ENCODE peak calls at places on chromosome 1, in eight cellular contexts. I, J, P, E, V, Z, L and C are unnamed samples.

GRCh38 chr1:10402729-10403274 is 3.9 kb downstream of the PGD start:
- DNase-seq in L (no peak), V (no peak), P (no peak), Z (no peak), I (no peak), J (no peak), E (no peak), C (no peak)

GRCh38 chr1:69172003-69173000 is 395.4 kb upstream of the LRRC7 start:
- DNase-seq in P (no peak), L (no peak), V (no peak), E (no peak), Z (no peak), J (no peak), I (no peak), C (no peak)

GRCh38 chr1:111561328-111561727 is 57.9 kb upstream of the ADORA3 start:
- DNase-seq in E (no peak), L (no peak), V (no peak), I (no peak), J (no peak), Z (no peak), P (no peak), C (no peak)

GRCh38 chr1:52756020-52756419 is 29.8 kb downstream of the ZYG11B start:
- DNase-seq in P (no peak), I (no peak), Z (no peak), L (no peak), E (no peak), J (no peak), V (no peak), C (no peak)

GRCh38 chr1:114694540-114695310 is 621 bp downstream of the AMPD1 start:
- DNase-seq in P (no peak), Z (no peak), J (no peak), L (no peak), E (no peak), I (no peak), V (no peak), C (no peak)

GRCh38 chr1:183444243-183444642 is 26.1 kb upstream of the NMNAT2 start:
- DNase-seq in P (no peak), J (no peak), E (peak), I (no peak), Z (no peak), L (no peak), V (peak), C (no peak)

GRCh38 chr1:159891275-159892157 is 8.4 kb downstream of the CFAP45 start:
- DNase-seq in E (peak), P (peak), I (peak), Z (peak), L (peak), V (peak), J (peak), C (peak)

GRCh38 chr1:44949286-44949685 is 37.1 kb downstream of the EIF2B3 start:
- DNase-seq in Z (no peak), I (no peak), E (no peak), J (no peak), P (no peak), V (no peak), L (no peak), C (no peak)

GRCh38 chr1:205576011-205576410 is 55.8 kb downstream of the ELK4 start:
- DNase-seq in P (no peak), L (no peak), I (no peak), J (no peak), V (no peak), Z (no peak), E (no peak), C (no peak)